ENCODE peak calls at places on chromosomes 13 and 19, in five cellular contexts. One of them, this sample, is unnamed.

GRCh38 chr13:36131931-36132297 is 732 bp upstream of the DCLK1 start:
- DNase-seq in DND-41: no peak
- DNase-seq in H1: no peak
- DNase-seq in PC-3: no peak
- DNase-seq in tibial artery: peak; percentile 79
- DNase-seq in this sample: no peak

GRCh38 chr13:79450110-79450509 is 30.8 kb upstream of the NDFIP2 start:
- DNase-seq in DND-41: no peak
- DNase-seq in H1: no peak
- DNase-seq in PC-3: no peak
- DNase-seq in tibial artery: no peak
- DNase-seq in this sample: no peak

GRCh38 chr13:39876258-39876657 is 220.8 kb downstream of the COG6 start:
- DNase-seq in DND-41: no peak
- DNase-seq in H1: no peak
- DNase-seq in PC-3: peak; percentile 61
- DNase-seq in tibial artery: no peak
- DNase-seq in this sample: no peak

GRCh38 chr19:10193666-10194499 is 870 bp downstream of the DNMT1 start:
- DNase-seq in DND-41: no peak
- DNase-seq in H1: peak; percentile 80
- DNase-seq in PC-3: peak; percentile 74
- DNase-seq in tibial artery: no peak
- DNase-seq in this sample: no peak

GRCh38 chr13:37074703-37075102 is 15.2 kb upstream of the SUPT20H start:
- DNase-seq in DND-41: no peak
- DNase-seq in H1: no peak
- DNase-seq in PC-3: peak; percentile 48
- DNase-seq in tibial artery: no peak
- DNase-seq in this sample: no peak

GRCh38 chr13:39765801-39766463 is 110.5 kb downstream of the COG6 start:
- DNase-seq in DND-41: peak; percentile 5
- DNase-seq in H1: no peak
- DNase-seq in PC-3: peak; percentile 40
- DNase-seq in tibial artery: no peak
- DNase-seq in this sample: no peak

GRCh38 chr13:43783820-43784219 is 3.0 kb downstream of the ENOX1 start:
- DNase-seq in DND-41: no peak
- DNase-seq in H1: no peak
- DNase-seq in PC-3: peak; percentile 42
- DNase-seq in tibial artery: no peak
- DNase-seq in this sample: no peak

GRCh38 chr13:26459276-26460131 is 98.0 kb upstream of the WASF3 start:
- DNase-seq in DND-41: no peak
- DNase-seq in H1: no peak
- DNase-seq in PC-3: peak; percentile 61
- DNase-seq in tibial artery: no peak
- DNase-seq in this sample: no peak

GRCh38 chr13:39036212-39036611 is 1.7 kb downstream of the PROSER1 start:
- DNase-seq in DND-41: peak; percentile 40
- DNase-seq in H1: no peak
- DNase-seq in PC-3: peak; percentile 26
- DNase-seq in tibial artery: no peak
- DNase-seq in this sample: no peak

DNA sequence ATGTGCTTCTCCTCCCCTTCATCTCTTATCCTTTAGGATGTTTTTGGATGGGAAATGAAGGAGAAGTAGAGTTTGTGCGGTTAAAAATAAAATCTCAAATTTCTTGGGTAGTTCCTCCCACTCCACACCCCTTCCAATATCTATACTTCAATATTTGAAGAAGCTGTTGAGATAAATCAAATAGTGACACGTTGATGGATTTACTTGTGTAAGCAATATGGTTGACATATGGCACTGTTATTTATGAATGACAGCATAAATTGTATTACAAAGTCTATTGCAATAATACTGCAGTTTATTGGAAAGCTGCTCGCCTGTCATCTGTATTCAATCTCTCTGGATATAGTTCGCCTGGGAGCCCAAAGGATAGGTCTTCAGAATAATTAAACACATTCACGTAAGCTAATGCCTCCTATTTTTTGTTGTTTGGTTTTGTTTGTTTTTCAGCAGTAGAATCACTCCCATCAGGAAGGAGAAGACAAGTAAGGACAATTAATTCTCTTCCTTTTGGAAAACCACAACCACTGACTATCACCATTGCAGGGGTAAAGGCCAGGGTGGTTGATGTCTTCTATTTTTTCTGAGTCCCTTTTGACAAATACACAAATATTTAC is 5.0 kb upstream of the ZIC2 start:
- DNase-seq in DND-41: no peak
- DNase-seq in H1: peak; percentile 19
- DNase-seq in PC-3: no peak
- DNase-seq in tibial artery: no peak
- DNase-seq in this sample: no peak
- H3K4me1 ChIP-seq in DND-41: peaks cover 30% of the 10 kb centered on the region
- H3K4me1 ChIP-seq in H1: peaks cover 29% of the 10 kb centered on the region
- H3K4me1 ChIP-seq in PC-3: peaks cover 8% of the 10 kb centered on the region
- H3K4me1 ChIP-seq in tibial artery: peaks cover 33% of the 10 kb centered on the region
- H3K4me1 ChIP-seq in this sample: peaks cover 13% of the 10 kb centered on the region

GRCh38 chr13:88729605-88730004 is 1058.4 kb downstream of the SLITRK5 start:
- DNase-seq in DND-41: no peak
- DNase-seq in H1: no peak
- DNase-seq in PC-3: no peak
- DNase-seq in tibial artery: no peak
- DNase-seq in this sample: no peak

DNA sequence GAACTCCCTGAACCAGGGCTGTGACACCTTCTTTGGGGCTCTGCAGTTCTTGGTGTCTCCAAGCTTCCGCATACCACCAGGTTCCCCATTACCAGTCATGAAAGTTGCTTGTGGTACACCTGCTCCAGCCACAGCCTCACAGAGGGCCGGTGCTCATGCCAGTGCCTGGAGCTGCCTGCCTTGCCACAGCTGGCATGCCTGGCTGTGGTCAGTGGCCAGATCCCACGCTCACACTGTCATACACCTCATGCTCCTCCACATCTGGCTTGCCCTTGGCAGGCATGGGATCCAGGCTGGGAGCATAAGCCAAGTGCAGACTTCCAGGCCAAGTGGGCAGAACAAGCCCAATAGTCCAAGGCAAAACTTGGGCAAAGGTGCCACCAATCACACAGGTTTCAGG is 1054.9 kb downstream of the SLITRK5 start:
- DNase-seq in DND-41: no peak
- DNase-seq in H1: no peak
- DNase-seq in PC-3: no peak
- DNase-seq in tibial artery: no peak
- DNase-seq in this sample: no peak
- TF ChIP-seq CTCF in DND-41: no peak
- TF ChIP-seq CTCF in H1: no peak
- TF ChIP-seq CTCF in PC-3: no peak
- TF ChIP-seq CTCF in tibial artery: no peak
- TF ChIP-seq CTCF in this sample: no peak

DNA sequence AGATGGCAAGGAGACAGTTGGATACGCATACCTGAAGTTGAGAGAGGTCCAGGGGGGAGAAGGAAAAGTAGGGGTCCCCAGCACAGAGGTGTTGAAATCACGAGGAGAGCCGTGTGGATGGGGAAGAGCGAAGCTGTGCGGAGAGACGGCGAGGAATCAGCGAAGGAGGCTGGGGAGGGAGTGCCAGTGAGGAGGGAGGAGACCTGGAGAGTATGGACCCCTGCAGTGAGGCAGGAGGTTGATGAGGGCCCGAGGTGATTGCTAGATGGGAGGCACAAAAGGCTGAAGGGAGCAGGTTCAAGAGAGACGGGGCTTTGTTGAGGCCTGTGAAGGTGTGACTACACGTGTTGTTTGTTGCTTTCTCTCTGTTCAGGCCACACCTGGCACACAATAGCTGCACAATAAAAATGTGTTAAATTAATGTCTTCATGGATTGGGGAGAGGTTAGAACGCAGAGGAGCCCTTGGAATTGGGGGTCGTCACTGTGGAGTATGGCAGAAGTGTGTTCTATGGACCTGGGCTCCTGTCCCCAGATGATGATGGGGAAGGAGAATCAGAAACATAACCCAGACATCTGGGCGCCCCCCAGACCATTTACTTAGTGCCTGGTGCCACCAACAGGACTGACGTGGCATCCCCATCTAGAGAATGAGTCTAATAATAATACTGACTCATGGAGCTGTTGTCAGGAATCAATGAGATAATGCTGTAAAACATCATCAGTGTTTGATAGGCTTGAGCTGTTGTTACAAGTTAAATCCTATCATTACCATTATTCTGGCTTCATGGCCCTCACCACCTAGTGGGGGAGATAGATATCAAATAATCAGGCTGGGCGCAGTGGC is 137.5 kb downstream of the SIPA1L3 start:
- DNase-seq in DND-41: no peak
- DNase-seq in H1: no peak
- DNase-seq in PC-3: peak; percentile 13
- DNase-seq in tibial artery: no peak
- DNase-seq in this sample: no peak
- H3K4me1 ChIP-seq in DND-41: peaks cover 32% of the 10 kb centered on the region
- H3K4me1 ChIP-seq in H1: peaks cover 31% of the 10 kb centered on the region
- H3K4me1 ChIP-seq in PC-3: peaks cover 7% of the 10 kb centered on the region
- H3K4me1 ChIP-seq in tibial artery: no peaks in the 10 kb centered on the region
- H3K4me1 ChIP-seq in this sample: no peaks in the 10 kb centered on the region

DNA sequence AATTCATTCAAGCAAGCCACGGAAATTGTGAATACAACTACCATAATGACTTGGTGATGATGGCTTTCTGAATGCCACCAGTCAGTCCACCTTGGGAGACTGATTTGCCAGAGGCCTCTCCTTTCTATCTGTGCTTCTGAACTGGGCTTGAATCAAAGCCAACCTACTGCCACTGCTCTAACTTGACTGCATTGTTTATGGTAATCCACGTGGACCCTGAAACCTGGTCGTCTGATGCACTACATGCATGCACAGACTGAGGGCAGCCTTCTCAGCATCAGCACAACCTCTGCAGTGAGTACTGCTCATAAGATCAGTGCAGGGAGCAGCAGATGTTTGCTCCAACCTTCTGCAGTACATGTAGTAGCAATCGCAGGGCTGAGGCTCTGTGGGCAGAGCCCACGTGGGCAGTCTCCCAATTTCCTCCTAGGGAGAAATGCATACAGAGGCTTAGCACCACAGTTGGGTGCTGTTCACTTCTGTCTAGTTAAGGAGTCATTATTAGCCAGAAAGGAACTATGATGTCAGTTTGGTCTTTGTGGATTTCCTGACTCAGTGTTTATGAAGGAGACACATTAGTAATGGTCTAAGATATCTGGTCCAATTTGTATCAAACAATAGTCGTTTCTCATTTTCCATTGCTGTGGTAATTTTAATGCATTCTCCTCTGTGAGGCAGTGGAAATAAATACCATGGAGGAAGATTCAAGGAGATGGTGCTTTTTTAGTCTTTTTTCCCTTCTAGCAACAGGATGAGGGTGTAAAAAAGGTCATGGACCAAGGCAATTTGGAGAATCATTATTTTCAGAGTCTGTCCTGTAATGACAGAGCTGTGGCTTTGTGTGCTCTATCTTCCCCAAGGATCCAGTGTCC is 82.5 kb downstream of the AKAP11 start:
- DNase-seq in DND-41: peak; percentile 75
- DNase-seq in H1: no peak
- DNase-seq in PC-3: peak; percentile 43
- DNase-seq in tibial artery: no peak
- DNase-seq in this sample: no peak
- TF ChIP-seq CTCF in DND-41: peak; percentile 73
- TF ChIP-seq CTCF in H1: peak; percentile 6
- TF ChIP-seq CTCF in PC-3: no peak
- TF ChIP-seq CTCF in tibial artery: no peak
- TF ChIP-seq CTCF in this sample: no peak

GRCh38 chr13:109146393-109146792 is 517.0 kb downstream of the MYO16 start:
- DNase-seq in DND-41: no peak
- DNase-seq in H1: no peak
- DNase-seq in PC-3: no peak
- DNase-seq in tibial artery: no peak
- DNase-seq in this sample: no peak

GRCh38 chr13:109148243-109148642 is 518.8 kb downstream of the MYO16 start:
- DNase-seq in DND-41: no peak
- DNase-seq in H1: no peak
- DNase-seq in PC-3: peak; percentile 25
- DNase-seq in tibial artery: no peak
- DNase-seq in this sample: no peak

GRCh38 chr13:109145631-109146030 is 516.2 kb downstream of the MYO16 start:
- DNase-seq in DND-41: peak; percentile 50
- DNase-seq in H1: no peak
- DNase-seq in PC-3: peak; percentile 74
- DNase-seq in tibial artery: no peak
- DNase-seq in this sample: no peak

GRCh38 chr13:109144693-109145437 is 515.5 kb downstream of the MYO16 start:
- DNase-seq in DND-41: no peak
- DNase-seq in H1: no peak
- DNase-seq in PC-3: no peak
- DNase-seq in tibial artery: no peak
- DNase-seq in this sample: no peak

DNA sequence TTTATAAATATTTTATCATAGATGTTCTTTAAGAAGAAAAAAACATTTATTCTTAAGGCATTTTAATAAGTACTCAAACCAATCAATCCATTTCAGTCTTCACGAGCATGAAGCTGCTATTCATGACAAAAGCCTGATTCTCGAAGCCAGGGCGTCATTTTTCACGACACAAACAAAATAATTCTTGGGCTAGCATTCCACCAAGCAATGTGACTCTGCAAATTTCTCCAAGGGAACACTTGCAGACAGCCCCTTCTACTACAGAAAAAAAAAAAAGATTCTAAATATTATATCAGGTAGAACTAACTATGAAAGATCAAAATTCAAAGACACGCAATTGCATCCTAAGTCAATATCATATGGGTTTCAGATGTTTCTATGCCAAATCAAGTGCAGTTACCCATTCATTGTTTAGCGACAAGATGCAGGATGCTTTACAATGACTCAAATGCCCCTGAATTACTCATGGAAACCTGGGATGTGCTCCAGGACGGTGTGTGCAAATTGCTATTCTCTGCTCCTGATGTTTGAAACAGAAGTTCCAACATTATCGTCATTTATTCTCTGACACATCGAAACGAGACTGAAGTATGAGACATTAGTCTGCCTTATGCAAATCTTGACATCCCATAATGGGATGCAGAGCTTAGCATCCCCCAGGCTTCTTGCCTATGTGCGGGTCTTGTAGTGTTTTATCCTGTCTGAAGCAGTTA is 517.7 kb downstream of the MYO16 start:
- DNase-seq in DND-41: no peak
- DNase-seq in H1: no peak
- DNase-seq in PC-3: peak; percentile 95
- DNase-seq in tibial artery: no peak
- DNase-seq in this sample: no peak
- H3K4me1 ChIP-seq in DND-41: no peaks in the 10 kb centered on the region
- H3K4me1 ChIP-seq in H1: no peaks in the 10 kb centered on the region
- H3K4me1 ChIP-seq in PC-3: peaks cover 47% of the 10 kb centered on the region
- H3K4me1 ChIP-seq in tibial artery: no peaks in the 10 kb centered on the region
- H3K4me1 ChIP-seq in this sample: peaks cover 6% of the 10 kb centered on the region

GRCh38 chr13:77429320-77430142 is 102.6 kb upstream of the MYCBP2 start:
- DNase-seq in DND-41: no peak
- DNase-seq in H1: no peak
- DNase-seq in PC-3: peak; percentile 81
- DNase-seq in tibial artery: no peak
- DNase-seq in this sample: no peak
- TF ChIP-seq CTCF in DND-41: no peak
- TF ChIP-seq CTCF in H1: no peak
- TF ChIP-seq CTCF in PC-3: no peak
- TF ChIP-seq CTCF in tibial artery: no peak
- TF ChIP-seq CTCF in this sample: no peak